ENCODE peak calls at places on chromosome X, in four cellular contexts. One of them, this sample, is unnamed.

GRCh38 chrX:112800901-112801775 is 39.5 kb downstream of the AMOT start:
- DNase-seq in Panc1: no peak
- DNase-seq in caudate nucleus: no peak
- DNase-seq in neuronal stem cell: peak
- DNase-seq in this sample: no peak

GRCh38 chrX:574355-574754 is 56.2 kb upstream of the SHOX start:
- DNase-seq in neuronal stem cell: no peak
- DNase-seq in Panc1: no peak
- DNase-seq in caudate nucleus: no peak
- DNase-seq in this sample: no peak

GRCh38 chrX:150476183-150476699 is 92.2 kb upstream of the MTM1 start:
- DNase-seq in Panc1: no peak
- DNase-seq in caudate nucleus: no peak
- DNase-seq in neuronal stem cell: no peak
- DNase-seq in this sample: no peak

GRCh38 chrX:53071064-53071463 is 11.1 kb upstream of the TSPYL2 start:
- DNase-seq in neuronal stem cell: no peak
- DNase-seq in caudate nucleus: no peak
- DNase-seq in Panc1: no peak
- DNase-seq in this sample: no peak

GRCh38 chrX:39766882-39767281 is 330.9 kb downstream of the BCOR start:
- DNase-seq in neuronal stem cell: no peak
- DNase-seq in Panc1: no peak
- DNase-seq in caudate nucleus: no peak
- DNase-seq in this sample: no peak

GRCh38 chrX:110944793-110945466 is 149.3 kb upstream of the CHRDL1 start:
- DNase-seq in caudate nucleus: no peak
- DNase-seq in neuronal stem cell: peak
- DNase-seq in Panc1: no peak
- DNase-seq in this sample: no peak

GRCh38 chrX:1427756-1428155 is 25.0 kb downstream of the ASMTL start:
- DNase-seq in caudate nucleus: no peak
- DNase-seq in neuronal stem cell: no peak
- DNase-seq in Panc1: no peak
- DNase-seq in this sample: no peak

GRCh38 chrX:107574054-107574683 is 54.1 kb upstream of the PRPS1 start:
- DNase-seq in Panc1: no peak
- DNase-seq in caudate nucleus: no peak
- DNase-seq in neuronal stem cell: no peak
- DNase-seq in this sample: no peak

GRCh38 chrX:130878350-130879341 is 24.4 kb downstream of the ENOX2 start:
- DNase-seq in caudate nucleus: no peak
- DNase-seq in Panc1: no peak
- DNase-seq in neuronal stem cell: no peak
- DNase-seq in this sample: peak

GRCh38 chrX:112877771-112878173 is 37.1 kb upstream of the AMOT start:
- DNase-seq in neuronal stem cell: no peak
- DNase-seq in caudate nucleus: no peak
- DNase-seq in Panc1: no peak
- DNase-seq in this sample: no peak

GRCh38 chrX:111071542-111072277 is 24.3 kb upstream of the PAK3 start:
- DNase-seq in caudate nucleus: no peak
- DNase-seq in neuronal stem cell: no peak
- DNase-seq in Panc1: no peak
- DNase-seq in this sample: no peak

GRCh38 chrX:18360867-18361266 is 6.4 kb upstream of the SCML2 start:
- DNase-seq in Panc1: no peak
- DNase-seq in caudate nucleus: no peak
- DNase-seq in neuronal stem cell: no peak
- DNase-seq in this sample: no peak

GRCh38 chrX:76148011-76148665 is 24.7 kb upstream of the PBDC1 start:
- DNase-seq in Panc1: no peak
- DNase-seq in neuronal stem cell: no peak
- DNase-seq in caudate nucleus: no peak
- DNase-seq in this sample: no peak

GRCh38 chrX:49710744-49711319 is 15.0 kb upstream of the PAGE1 start:
- DNase-seq in neuronal stem cell: peak
- DNase-seq in Panc1: no peak
- DNase-seq in caudate nucleus: no peak
- DNase-seq in this sample: no peak

GRCh38 chrX:49701323-49701722 is 5.5 kb upstream of the PAGE1 start:
- DNase-seq in caudate nucleus: no peak
- DNase-seq in Panc1: no peak
- DNase-seq in neuronal stem cell: no peak
- DNase-seq in this sample: no peak

GRCh38 chrX:49701948-49702347 is 6.2 kb upstream of the PAGE1 start:
- DNase-seq in neuronal stem cell: no peak
- DNase-seq in Panc1: no peak
- DNase-seq in caudate nucleus: no peak
- DNase-seq in this sample: no peak

GRCh38 chrX:49704692-49705404 is 9.1 kb upstream of the PAGE1 start:
- DNase-seq in neuronal stem cell: no peak
- DNase-seq in Panc1: no peak
- DNase-seq in caudate nucleus: no peak
- DNase-seq in this sample: no peak
- H3K27ac ChIP-seq in neuronal stem cell: no peak
- H3K27ac ChIP-seq in Panc1: no peak
- H3K27ac ChIP-seq in caudate nucleus: no peak
- H3K27ac ChIP-seq in this sample: no peak

GRCh38 chrX:13691845-13692334 is 3.0 kb downstream of the RAB9A start:
- DNase-seq in neuronal stem cell: no peak
- DNase-seq in caudate nucleus: no peak
- DNase-seq in Panc1: no peak
- DNase-seq in this sample: no peak

GRCh38 chrX:13694359-13694758 is 5.4 kb downstream of the RAB9A start:
- DNase-seq in Panc1: no peak
- DNase-seq in neuronal stem cell: no peak
- DNase-seq in caudate nucleus: no peak
- DNase-seq in this sample: no peak

GRCh38 chrX:13692771-13693231 is 3.9 kb downstream of the RAB9A start:
- DNase-seq in Panc1: no peak
- DNase-seq in caudate nucleus: no peak
- DNase-seq in neuronal stem cell: no peak
- DNase-seq in this sample: no peak

GRCh38 chrX:13694983-13695382 is 6.1 kb downstream of the RAB9A start:
- DNase-seq in caudate nucleus: no peak
- DNase-seq in neuronal stem cell: no peak
- DNase-seq in Panc1: no peak
- DNase-seq in this sample: no peak

GRCh38 chrX:13693341-13693871 is 4.5 kb downstream of the RAB9A start:
- DNase-seq in Panc1: no peak
- DNase-seq in neuronal stem cell: no peak
- DNase-seq in caudate nucleus: no peak
- DNase-seq in this sample: no peak
- H3K27ac ChIP-seq in Panc1: no peak
- H3K27ac ChIP-seq in neuronal stem cell: no peak
- H3K27ac ChIP-seq in caudate nucleus: no peak
- H3K27ac ChIP-seq in this sample: peak

GRCh38 chrX:13226214-13226613 is 93.6 kb downstream of the ATXN3L start:
- DNase-seq in Panc1: no peak
- DNase-seq in neuronal stem cell: no peak
- DNase-seq in caudate nucleus: no peak
- DNase-seq in this sample: no peak
- H3K27ac ChIP-seq in Panc1: peak
- H3K27ac ChIP-seq in neuronal stem cell: no peak
- H3K27ac ChIP-seq in caudate nucleus: no peak
- H3K27ac ChIP-seq in this sample: no peak

DNA sequence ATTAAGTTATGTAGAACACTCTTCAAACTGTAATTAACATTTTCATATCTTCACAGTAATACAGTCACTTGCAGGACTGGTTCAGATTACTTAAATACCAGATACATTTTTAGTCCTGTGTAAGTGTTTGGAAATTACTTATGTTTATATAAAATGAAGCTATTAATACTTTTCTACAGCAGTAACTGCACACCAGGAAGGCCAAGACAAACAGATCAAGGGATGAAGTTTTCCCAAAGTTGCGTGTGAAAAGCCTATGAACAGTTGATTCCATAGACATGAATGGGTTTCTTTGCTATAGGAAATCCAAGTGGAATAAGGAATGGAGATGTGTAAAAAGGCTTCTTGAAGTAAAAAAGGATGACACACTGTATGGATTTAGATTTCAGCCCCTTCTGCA is 28.9 kb upstream of the DRP2 start:
- DNase-seq in neuronal stem cell: no peak
- DNase-seq in caudate nucleus: no peak
- DNase-seq in Panc1: no peak
- DNase-seq in this sample: no peak
- H3K27ac ChIP-seq in neuronal stem cell: no peak
- H3K27ac ChIP-seq in caudate nucleus: no peak
- H3K27ac ChIP-seq in Panc1: no peak
- H3K27ac ChIP-seq in this sample: no peak

GRCh38 chrX:152895121-152895520 is 2.7 kb upstream of the ZNF185 start:
- DNase-seq in caudate nucleus: no peak
- DNase-seq in neuronal stem cell: no peak
- DNase-seq in Panc1: no peak
- DNase-seq in this sample: no peak
- H3K27ac ChIP-seq in caudate nucleus: no peak
- H3K27ac ChIP-seq in neuronal stem cell: no peak
- H3K27ac ChIP-seq in Panc1: no peak
- H3K27ac ChIP-seq in this sample: no peak

This sample was measured in keratinocyte.